ENCODE peak calls at places on chromosomes 11 and 22, in ten cellular contexts. U, V, Z, H, S, L, F, D, P and N are unnamed samples.

GRCh38 chr11:79400717-79401330 is 40.0 kb downstream of the TENM4 start:
- DNase-seq in U (no peak), V (no peak), Z (no peak), H (no peak), S (peak; percentile 52), L (no peak), F (peak; percentile 29), D (no peak), P (peak; percentile 65), N (no peak)

GRCh38 chr22:43860126-43860525 is 2.2 kb downstream of the SULT4A1 start:
- DNase-seq in U (no peak), V (no peak), Z (peak; percentile 26), H (no peak), S (peak; percentile 21), L (no peak), F (no peak), D (no peak), P (peak; percentile 35), N (no peak)

GRCh38 chr22:24060375-24060788 is 49.3 kb downstream of the CABIN1 start:
- DNase-seq in U (no peak), V (peak; percentile 74), Z (no peak), H (no peak), S (no peak), L (peak; percentile 17), F (no peak), D (no peak), P (no peak), N (no peak)

GRCh38 chr11:117868815-117869642 is 7.4 kb downstream of the FXYD6 start:
- DNase-seq in U (no peak), V (no peak), Z (no peak), H (no peak), S (no peak), L (no peak), F (no peak), D (no peak), P (no peak), N (no peak)

GRCh38 chr11:79437274-79437980 is 3.4 kb downstream of the TENM4 start:
- DNase-seq in U (no peak), V (no peak), Z (peak; percentile 60), H (no peak), S (peak; percentile 91), L (no peak), F (peak; percentile 22), D (peak; percentile 15), P (peak; percentile 89), N (peak; percentile 86)

GRCh38 chr22:21106000-21106399 is 60.3 kb downstream of the LRRC74B start:
- DNase-seq in U (no peak), V (no peak), Z (no peak), H (no peak), S (no peak), L (no peak), F (no peak), D (peak; percentile 4), P (no peak), N (no peak)

GRCh38 chr11:34235189-34235588 is 122.6 kb downstream of the ABTB2 start:
- DNase-seq in U (no peak), V (no peak), Z (no peak), H (no peak), S (no peak), L (no peak), F (no peak), D (no peak), P (no peak), N (no peak)

GRCh38 chr11:131465746-131466145 is 95.3 kb downstream of the NTM start:
- DNase-seq in U (no peak), V (no peak), Z (no peak), H (no peak), S (no peak), L (no peak), F (no peak), D (no peak), P (no peak), N (peak; percentile 79)

GRCh38 chr11:62539238-62539925 is 7.2 kb downstream of the AHNAK start:
- DNase-seq in U (no peak), V (peak; percentile 66), Z (peak; percentile 86), H (no peak), S (peak; percentile 89), L (no peak), F (peak; percentile 35), D (no peak), P (peak; percentile 94), N (no peak)

GRCh38 chr11:108122166-108122628 is 830 bp downstream of the ACAT1 start:
- DNase-seq in U (no peak), V (no peak), Z (no peak), H (no peak), S (no peak), L (no peak), F (no peak), D (no peak), P (no peak), N (no peak)

GRCh38 chr11:3609416-3610265 is 32.2 kb downstream of the ART5 start:
- DNase-seq in U (no peak), V (no peak), Z (no peak), H (no peak), S (no peak), L (peak; percentile 25), F (peak; percentile 53), D (peak; percentile 67), P (no peak), N (no peak)

GRCh38 chr11:133234883-133235282 is 297.4 kb downstream of the OPCML start:
- DNase-seq in U (no peak), V (no peak), Z (no peak), H (no peak), S (no peak), L (no peak), F (no peak), D (no peak), P (no peak), N (peak; percentile 53)

GRCh38 chr11:111045874-111046273 is 199.7 kb upstream of the POU2AF2 start:
- DNase-seq in U (no peak), V (no peak), Z (no peak), H (no peak), S (no peak), L (no peak), F (no peak), D (no peak), P (no peak), N (no peak)

GRCh38 chr11:46285594-46286033 is 8.2 kb downstream of the CREB3L1 start:
- DNase-seq in U (no peak), V (no peak), Z (no peak), H (no peak), S (peak; percentile 59), L (no peak), F (no peak), D (no peak), P (peak; percentile 87), N (no peak)

GRCh38 chr11:128604723-128605122 is 17.4 kb upstream of the ETS1 start:
- DNase-seq in U (no peak), V (no peak), Z (no peak), H (no peak), S (no peak), L (no peak), F (no peak), D (no peak), P (no peak), N (no peak)

GRCh38 chr11:28632338-28632737 is 524.1 kb downstream of the METTL15 start:
- DNase-seq in U (no peak), V (no peak), Z (no peak), H (no peak), S (no peak), L (no peak), F (no peak), D (no peak), P (no peak), N (no peak)

GRCh38 chr11:35785287-35786167 is 123.0 kb downstream of the TRIM44 start:
- DNase-seq in U (no peak), V (no peak), Z (no peak), H (no peak), S (no peak), L (no peak), F (peak; percentile 21), D (no peak), P (no peak), N (no peak)

GRCh38 chr11:8693555-8693954 is 11.0 kb downstream of the RPL27A start:
- DNase-seq in U (no peak), V (no peak), Z (peak; percentile 37), H (no peak), S (no peak), L (no peak), F (no peak), D (no peak), P (peak; percentile 48), N (no peak)

GRCh38 chr11:94910281-94910680 is 63.1 kb downstream of the CWC15 start:
- DNase-seq in U (no peak), V (no peak), Z (no peak), H (no peak), S (no peak), L (no peak), F (no peak), D (no peak), P (no peak), N (no peak)

GRCh38 chr11:123314972-123315371 is 115.1 kb upstream of the GRAMD1B start:
- DNase-seq in U (no peak), V (no peak), Z (no peak), H (no peak), S (no peak), L (no peak), F (no peak), D (no peak), P (no peak), N (no peak)

GRCh38 chr11:112401036-112401769 is 140.5 kb upstream of the PLET1 start:
- DNase-seq in U (no peak), V (no peak), Z (no peak), H (no peak), S (no peak), L (no peak), F (no peak), D (peak; percentile 19), P (no peak), N (no peak)

GRCh38 chr11:78669249-78669648 is 94.6 kb upstream of the NARS2 start:
- DNase-seq in U (no peak), V (no peak), Z (no peak), H (no peak), S (no peak), L (no peak), F (no peak), D (no peak), P (no peak), N (no peak)

GRCh38 chr11:111954154-111954553 is 17.0 kb downstream of the DIXDC1 start:
- DNase-seq in U (no peak), V (no peak), Z (no peak), H (no peak), S (no peak), L (no peak), F (no peak), D (no peak), P (no peak), N (no peak)

GRCh38 chr11:9982796-9983579 is 311.0 kb downstream of the SBF2 start:
- DNase-seq in U (no peak), V (no peak), Z (no peak), H (no peak), S (no peak), L (no peak), F (no peak), D (no peak), P (no peak), N (peak; percentile 70)

GRCh38 chr11:38019072-38019775 is 1421.2 kb upstream of the RAG2 start:
- DNase-seq in U (no peak), V (no peak), Z (no peak), H (no peak), S (no peak), L (no peak), F (no peak), D (no peak), P (peak; percentile 43), N (no peak)

GRCh38 chr22:40819741-40820140 is 595 bp upstream of the SLC25A17 start:
- DNase-seq in U (no peak), V (no peak), Z (no peak), H (no peak), S (no peak), L (no peak), F (peak; percentile 20), D (no peak), P (no peak), N (no peak)

GRCh38 chr11:132357811-132358572 is 987.6 kb downstream of the NTM start:
- DNase-seq in U (no peak), V (no peak), Z (no peak), H (no peak), S (no peak), L (no peak), F (peak; percentile 54), D (no peak), P (no peak), N (no peak)

GRCh38 chr22:30841264-30841663 is 127.3 kb downstream of the MORC2 start:
- DNase-seq in U (no peak), V (no peak), Z (no peak), H (no peak), S (no peak), L (no peak), F (no peak), D (no peak), P (no peak), N (no peak)